ENCODE peak calls at places on chromosomes 11 and 22, in five cellular contexts. W, P, A, Y and C are unnamed samples.

GRCh38 chr11:3058753-3059664 is 1.8 kb upstream of the CARS1 start:
- DNase-seq in W (peak), P (no peak), A (no peak), Y (peak), C (no peak)

GRCh38 chr11:2886191-2886894 is 768 bp upstream of the CDKN1C start:
- DNase-seq in W (peak), P (no peak), A (peak), Y (peak), C (no peak)

GRCh38 chr11:64971421-64972233 is at the start of gene MAJIN:
- DNase-seq in W (peak), P (peak), A (peak), Y (peak), C (no peak)

GRCh38 chr11:128474036-128474874 is 113.1 kb downstream of the ETS1 start:
- DNase-seq in W (no peak), P (no peak), A (no peak), Y (no peak), C (no peak)

GRCh38 chr22:46791201-46791731 is 28.8 kb downstream of the TBC1D22A start:
- DNase-seq in W (peak), P (no peak), A (peak), Y (peak), C (no peak)

GRCh38 chr11:131875611-131876010 is 505.2 kb downstream of the NTM start:
- DNase-seq in W (no peak), P (no peak), A (no peak), Y (peak), C (no peak)

GRCh38 chr11:69382131-69383128 is 88.5 kb downstream of the MYEOV start:
- DNase-seq in W (peak), P (peak), A (peak), Y (peak), C (no peak)

GRCh38 chr22:42743501-42743991 is 22.9 kb upstream of the A4GALT start:
- DNase-seq in W (no peak), P (no peak), A (peak), Y (peak), C (no peak)

GRCh38 chr11:78415338-78415737 is 2.3 kb downstream of the GAB2 start:
- DNase-seq in W (no peak), P (no peak), A (no peak), Y (no peak), C (no peak)